ENCODE peak calls at places on chromosomes 6 and 20, in four cellular contexts. D is WTC11, J is K562, Y is HepG2. Z is an unnamed sample.

GRCh38 chr6:156975414-156975813 is 198.2 kb downstream of the ARID1B start:
- DNase-seq in D (no peak), J (no peak), Y (no peak), Z (no peak)

GRCh38 chr20:49412254-49412653 is 70.2 kb downstream of the KCNB1 start:
- DNase-seq in D (no peak), J (no peak), Y (no peak), Z (no peak)

GRCh38 chr6:24307881-24308280 is 50.0 kb downstream of the DCDC2 start:
- DNase-seq in D (no peak), J (no peak), Y (no peak), Z (no peak)

GRCh38 chr20:32497589-32498224 is 87.4 kb downstream of the NOL4L start:
- DNase-seq in D (no peak), J (no peak), Y (no peak), Z (no peak)

GRCh38 chr20:38871560-38871953 is 54.7 kb upstream of the FAM83D start:
- DNase-seq in D (no peak), J (no peak), Y (no peak), Z (no peak)

GRCh38 chr6:19723533-19723932 is 113.6 kb upstream of the ID4 start:
- DNase-seq in D (no peak), J (no peak), Y (no peak), Z (no peak)

GRCh38 chr6:160755168-160755567 is 53.1 kb downstream of the PLG start:
- DNase-seq in D (no peak), J (no peak), Y (no peak), Z (no peak)

GRCh38 chr6:167409689-167410088 is 84.8 kb downstream of the TTLL2 start:
- DNase-seq in D (no peak), J (no peak), Y (no peak), Z (no peak)

GRCh38 chr6:16704706-16705402 is 56.4 kb downstream of the ATXN1 start:
- DNase-seq in D (no peak), J (no peak), Y (no peak), Z (no peak)

GRCh38 chr6:81940451-81940850 is 188.0 kb upstream of the TENT5A start:
- DNase-seq in D (no peak), J (no peak), Y (no peak), Z (no peak)

GRCh38 chr6:14674458-14674857 is 556.9 kb downstream of the CD83 start:
- DNase-seq in D (no peak), J (no peak), Y (no peak), Z (no peak)
- TF ChIP-seq CBFB in D (no peak), J (no peak), Y (no peak), Z (no peak)

GRCh38 chr6:85453490-85453889 is 3.6 kb downstream of the NT5E start:
- DNase-seq in D (no peak), J (no peak), Y (no peak), Z (no peak)
- TF ChIP-seq CBFB in D (no peak), J (no peak), Y (no peak), Z (no peak)

DNA sequence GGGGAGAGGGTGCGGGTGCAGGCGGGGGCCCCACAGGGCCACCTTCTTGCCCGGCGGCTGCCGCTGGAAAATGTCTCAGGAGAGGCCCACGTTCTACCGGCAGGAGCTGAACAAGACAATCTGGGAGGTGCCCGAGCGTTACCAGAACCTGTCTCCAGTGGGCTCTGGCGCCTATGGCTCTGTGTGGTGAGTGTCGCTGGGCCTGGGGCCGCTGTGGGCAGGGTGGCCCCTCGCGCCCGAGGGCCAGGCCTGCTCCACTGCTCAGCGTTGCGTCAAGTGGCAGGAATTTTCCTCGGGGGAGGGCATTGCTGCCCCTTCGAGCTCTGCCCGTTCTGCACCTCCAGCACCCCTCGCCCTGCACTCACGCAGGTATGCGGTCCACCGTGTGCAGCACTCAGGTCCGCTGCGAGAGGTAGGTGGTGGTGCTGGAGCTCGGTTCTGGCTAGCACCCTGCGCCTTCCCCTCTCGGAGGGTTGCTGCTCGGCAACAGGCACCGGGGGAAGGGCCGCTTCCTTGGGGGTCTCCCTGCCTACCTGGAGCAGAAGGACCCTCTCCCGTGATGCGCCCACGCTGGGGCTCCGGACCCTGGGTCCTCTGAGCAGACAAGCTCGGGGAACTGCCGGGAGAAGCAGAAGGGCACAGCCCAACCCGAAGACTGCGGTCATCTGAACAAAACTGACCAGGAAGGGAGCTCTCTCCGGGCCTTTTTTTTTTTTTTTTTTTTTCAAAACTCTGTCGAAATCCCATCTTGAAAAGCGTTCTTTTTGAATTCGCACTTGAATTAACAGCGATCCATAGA is 679 bp downstream of the MAPK14 start:
- DNase-seq in D (peak; percentile 23), J (peak; percentile 39), Y (peak; percentile 46), Z (no peak)
- TF ChIP-seq CBFB in D (no peak), J (peak; percentile 46), Y (peak; percentile 15), Z (no peak)

DNA sequence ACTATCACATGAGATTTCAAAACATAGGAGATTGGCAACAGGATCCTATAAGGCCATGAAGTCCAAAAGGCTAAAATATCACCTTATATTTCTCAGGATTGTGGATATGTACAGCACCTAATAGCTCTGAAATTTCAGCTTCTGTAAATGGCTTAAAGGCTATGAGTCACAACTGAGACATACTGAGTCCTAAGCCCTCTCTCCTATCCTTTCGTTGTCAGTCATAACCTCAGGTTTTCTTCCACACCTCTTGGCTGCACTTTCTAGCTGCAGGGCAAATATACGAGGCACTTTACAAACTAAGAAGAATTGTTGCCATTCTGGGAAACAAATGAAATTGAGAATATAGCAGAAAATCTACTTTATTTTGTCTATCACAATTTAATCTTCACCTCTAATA is 969.9 kb upstream of the EPHA7 start:
- DNase-seq in D (no peak), J (no peak), Y (no peak), Z (no peak)
- TF ChIP-seq CBFB in D (no peak), J (no peak), Y (no peak), Z (no peak)

DNA sequence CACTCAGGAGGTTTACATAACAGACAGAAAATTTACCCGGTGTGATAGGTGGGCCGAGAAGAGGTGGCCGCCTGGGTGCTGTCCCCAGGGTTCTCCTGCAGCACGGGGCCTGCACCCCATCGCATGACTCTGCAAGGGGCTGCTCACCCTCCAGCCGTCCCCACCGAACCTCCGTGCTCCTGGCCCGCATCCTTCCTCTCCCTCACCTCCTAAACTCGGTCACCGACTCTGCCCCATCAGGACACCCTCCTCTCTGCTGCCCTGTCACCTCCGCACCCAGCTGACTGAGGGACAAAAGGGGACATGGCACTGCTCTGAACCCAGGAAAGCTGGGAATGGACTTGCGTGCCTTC is 147.6 kb downstream of the SYNDIG1 start:
- DNase-seq in D (no peak), J (no peak), Y (no peak), Z (no peak)
- TF ChIP-seq CBFB in D (no peak), J (no peak), Y (no peak), Z (no peak)

GRCh38 chr6:34518669-34519365 is 37.3 kb downstream of the SPDEF start:
- DNase-seq in D (no peak), J (no peak), Y (no peak), Z (no peak)
- TF ChIP-seq CBFB in D (no peak), J (no peak), Y (no peak), Z (no peak)

GRCh38 chr20:46650575-46651090 is 626 bp downstream of the SLC13A3 start:
- DNase-seq in D (no peak), J (no peak), Y (no peak), Z (no peak)

GRCh38 chr20:46652699-46653098 is 1.4 kb upstream of the SLC13A3 start:
- DNase-seq in D (no peak), J (no peak), Y (no peak), Z (no peak)

GRCh38 chr20:46649965-46650542 is 1.2 kb downstream of the SLC13A3 start:
- DNase-seq in D (no peak), J (no peak), Y (peak; percentile 51), Z (no peak)

GRCh38 chr20:46649650-46649949 is 1.7 kb downstream of the SLC13A3 start:
- DNase-seq in D (no peak), J (no peak), Y (no peak), Z (no peak)

DNA sequence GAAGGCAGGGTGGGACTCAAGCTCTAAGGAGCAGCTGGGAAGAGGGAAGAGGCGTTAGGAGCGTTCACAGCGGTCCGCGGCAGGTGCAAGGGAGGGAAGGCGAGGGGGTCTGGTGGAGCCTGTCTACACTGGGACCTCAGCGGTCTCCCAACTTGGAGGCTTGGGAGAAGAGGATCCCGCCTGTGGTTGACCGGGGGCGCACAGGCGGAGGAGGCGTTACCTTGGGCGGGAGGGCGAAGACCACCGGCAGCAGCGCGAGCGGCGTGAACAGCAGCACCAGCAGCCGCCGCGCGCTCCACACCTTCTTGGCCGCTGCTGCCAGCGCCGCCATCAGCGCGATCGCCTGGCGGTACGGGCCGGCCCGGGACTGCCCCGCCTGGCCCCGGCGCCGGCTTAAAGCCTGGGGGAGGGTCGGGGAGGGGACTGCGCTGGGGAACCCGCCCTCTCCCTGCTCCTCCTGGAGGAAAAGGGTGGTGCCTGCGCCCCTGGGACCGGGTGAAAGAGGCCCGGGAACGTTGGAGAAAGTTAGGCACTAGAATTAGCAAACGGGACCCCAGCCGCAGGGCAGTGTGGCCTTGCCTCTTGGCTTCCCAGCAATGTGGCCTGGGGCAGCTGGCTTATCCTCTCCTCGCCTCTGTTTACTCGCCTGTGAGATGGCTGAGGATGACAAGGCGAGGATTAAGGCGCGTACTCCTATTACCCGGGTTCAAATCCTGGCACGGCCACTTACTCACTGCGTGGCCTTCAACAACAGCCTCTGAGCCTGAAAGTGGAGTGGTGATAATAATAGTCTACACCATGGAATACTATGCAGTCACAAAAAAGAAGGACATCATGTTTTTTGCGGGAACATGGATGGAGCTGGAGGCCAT is at the start of gene SLC13A3:
- DNase-seq in D (peak; percentile 72), J (no peak), Y (peak; percentile 79), Z (no peak)
- TF ChIP-seq CBFB in D (no peak), J (no peak), Y (no peak), Z (no peak)

Z was measured in GM12878.